ENCODE peak calls at places on chromosome 5, in ten cellular contexts. T is SK-N-SH, K is IMR-90, M is H1, C is H9, P is endothelial cell of umbilical vein, S is HCT116, L is keratinocyte, D is colonic mucosa, F is fibroblast of lung. R is an unnamed sample.
A peak's percentile ranks its signal among the peaks of the same experiment; 100 is the strongest.

GRCh38 chr5:180072256-180072548 is 643 bp upstream of the RNF130 start:
- DNase-seq in L (no peak), P (no peak), F (no peak), S (no peak), K (no peak), C (no peak), T (no peak), M (no peak), D (no peak), R (no peak)

GRCh38 chr5:60295423-60295822 is 401.9 kb upstream of the PDE4D start:
- DNase-seq in C (peak; percentile 53), D (no peak), L (no peak), F (peak; percentile 19), K (peak; percentile 5), T (peak; percentile 20), P (peak; percentile 16), S (peak; percentile 7), M (peak; percentile 50), R (peak; percentile 79)

GRCh38 chr5:98962587-98962986 is 33.8 kb upstream of the CHD1 start:
- DNase-seq in K (no peak), D (no peak), M (no peak), P (no peak), F (no peak), L (no peak), S (no peak), T (no peak), C (no peak), R (no peak)

GRCh38 chr5:153678617-153679329 is 188.3 kb downstream of the GRIA1 start:
- DNase-seq in C (no peak), M (no peak), L (no peak), D (no peak), S (no peak), P (peak; percentile 37), F (no peak), T (no peak), K (no peak), R (no peak)

GRCh38 chr5:174535691-174536090 is 188.7 kb upstream of the MSX2 start:
- DNase-seq in K (peak; percentile 45), F (peak; percentile 46), C (no peak), M (no peak), S (peak; percentile 74), D (no peak), P (no peak), L (no peak), T (no peak), R (peak; percentile 67)

GRCh38 chr5:132060501-132061161 is at the start of gene IL3:
- DNase-seq in S (no peak), T (peak; percentile 3), D (no peak), C (peak; percentile 23), L (no peak), K (no peak), M (peak; percentile 34), P (no peak), F (no peak), R (peak; percentile 27)

GRCh38 chr5:107980923-107981748 is 310.4 kb upstream of the EFNA5 start:
- DNase-seq in F (no peak), L (no peak), S (no peak), C (no peak), T (no peak), M (no peak), P (no peak), K (peak; percentile 63), D (no peak), R (no peak)

GRCh38 chr5:1140188-1140817 is 28.4 kb upstream of the SLC12A7 start:
- DNase-seq in S (peak; percentile 34), T (peak; percentile 87), P (peak; percentile 42), C (peak; percentile 58), M (peak; percentile 79), D (peak; percentile 91), L (no peak), F (peak; percentile 28), K (peak; percentile 31), R (peak; percentile 71)

GRCh38 chr5:17325770-17326599 is 108.6 kb downstream of the BASP1 start:
- DNase-seq in L (no peak), D (no peak), P (no peak), S (no peak), C (no peak), K (no peak), F (no peak), T (no peak), M (no peak), R (no peak)

GRCh38 chr5:78295035-78295961 is 800 bp upstream of the AP3B1 start:
- DNase-seq in P (no peak), L (no peak), F (no peak), C (peak; percentile 76), M (peak; percentile 78), D (peak; percentile 69), S (peak; percentile 41), T (peak; percentile 29), K (no peak), R (peak; percentile 89)

DNA sequence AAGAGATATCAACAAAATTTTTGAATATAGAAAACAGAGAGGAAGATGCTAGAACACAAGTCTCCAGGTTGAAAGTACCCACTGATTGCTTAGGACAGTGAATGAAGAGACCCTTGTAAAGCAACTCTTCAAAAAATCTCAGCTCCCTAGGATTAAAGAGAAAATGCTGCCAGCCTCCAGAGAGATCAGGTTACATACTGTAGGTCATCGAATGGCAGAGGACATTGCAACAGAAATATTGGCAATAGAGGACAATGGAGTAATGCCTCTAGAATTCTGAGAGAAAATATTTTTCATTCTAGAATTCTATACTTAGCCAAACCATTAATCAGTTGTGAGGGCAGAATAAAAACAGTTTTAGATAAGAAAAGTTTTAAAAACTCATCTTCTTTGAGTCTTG is 43.1 kb upstream of the ELL2 start:
- DNase-seq in C (no peak), S (no peak), D (no peak), L (no peak), F (peak; percentile 20), P (no peak), T (no peak), K (no peak), M (no peak), R (no peak)
- H3K9ac ChIP-seq in C (no peak overlapping the region), S (no peak overlapping the region), D (no peak overlapping the region), L (no peak overlapping the region), F (no peak overlapping the region), P (no peak overlapping the region), T (no peak overlapping the region), K (no peak overlapping the region), M (no peak overlapping the region), R (no peak overlapping the region)

DNA sequence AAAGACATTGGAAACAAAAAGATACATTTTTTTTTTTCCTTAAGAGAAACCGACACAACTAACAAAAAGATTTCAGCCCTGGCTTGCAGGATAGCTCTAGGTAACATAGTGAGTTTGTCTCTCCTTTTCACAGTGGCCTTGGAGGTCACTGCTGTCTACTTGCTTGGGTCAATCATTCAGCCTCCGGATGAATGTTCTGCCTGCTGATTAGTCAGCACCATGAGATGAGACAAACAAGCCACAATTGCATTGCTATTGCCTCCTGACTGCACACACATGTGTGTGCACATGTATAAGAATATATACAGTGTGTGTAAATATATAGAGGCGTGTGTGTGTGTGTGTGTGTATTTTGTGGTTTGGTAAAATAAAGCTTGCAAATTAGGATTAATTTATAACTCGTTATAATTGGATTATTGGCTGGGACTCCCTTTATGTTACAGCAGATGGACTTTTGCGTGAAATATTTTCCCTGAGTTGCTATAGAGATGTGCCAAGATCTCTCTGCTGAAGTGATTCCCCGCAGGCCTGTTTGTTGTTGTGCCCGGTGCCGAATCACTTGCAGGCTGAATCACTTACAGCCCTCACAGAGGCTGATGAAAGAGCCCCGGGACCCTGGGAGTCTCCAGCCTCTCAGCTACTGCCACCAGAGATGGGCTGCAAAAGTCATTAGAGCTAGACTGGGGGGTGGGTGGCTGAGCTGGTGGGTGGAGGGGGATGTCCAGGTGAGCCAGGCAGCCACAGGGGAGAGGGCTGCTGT is 161.2 kb downstream of the FGF18 start:
- DNase-seq in K (peak; percentile 52), T (no peak), F (peak; percentile 78), M (no peak), S (no peak), D (no peak), P (no peak), C (no peak), L (no peak), R (no peak)
- TF ChIP-seq CTCF in K (no peak), T (no peak), F (no peak), M (no peak), S (no peak), D (no peak), P (no peak), C (no peak), L (no peak), R (no peak)

GRCh38 chr5:177440211-177440989 is 6.2 kb upstream of the PRR7 start:
- DNase-seq in C (peak; percentile 62), M (no peak), P (no peak), S (no peak), D (no peak), L (no peak), T (no peak), K (no peak), F (no peak), R (no peak)

GRCh38 chr5:177440990-177441780 is 5.4 kb upstream of the PRR7 start:
- DNase-seq in F (no peak), P (no peak), S (no peak), M (no peak), T (no peak), C (no peak), L (no peak), K (no peak), D (no peak), R (no peak)

GRCh38 chr5:177444106-177445051 is 2.2 kb upstream of the PRR7 start:
- DNase-seq in L (no peak), T (no peak), C (no peak), P (no peak), D (no peak), S (no peak), F (no peak), K (no peak), M (no peak), R (no peak)

GRCh38 chr5:177443144-177443983 is 3.2 kb upstream of the PRR7 start:
- DNase-seq in L (no peak), M (no peak), S (no peak), C (no peak), P (no peak), T (no peak), K (no peak), D (no peak), F (no peak), R (no peak)

DNA sequence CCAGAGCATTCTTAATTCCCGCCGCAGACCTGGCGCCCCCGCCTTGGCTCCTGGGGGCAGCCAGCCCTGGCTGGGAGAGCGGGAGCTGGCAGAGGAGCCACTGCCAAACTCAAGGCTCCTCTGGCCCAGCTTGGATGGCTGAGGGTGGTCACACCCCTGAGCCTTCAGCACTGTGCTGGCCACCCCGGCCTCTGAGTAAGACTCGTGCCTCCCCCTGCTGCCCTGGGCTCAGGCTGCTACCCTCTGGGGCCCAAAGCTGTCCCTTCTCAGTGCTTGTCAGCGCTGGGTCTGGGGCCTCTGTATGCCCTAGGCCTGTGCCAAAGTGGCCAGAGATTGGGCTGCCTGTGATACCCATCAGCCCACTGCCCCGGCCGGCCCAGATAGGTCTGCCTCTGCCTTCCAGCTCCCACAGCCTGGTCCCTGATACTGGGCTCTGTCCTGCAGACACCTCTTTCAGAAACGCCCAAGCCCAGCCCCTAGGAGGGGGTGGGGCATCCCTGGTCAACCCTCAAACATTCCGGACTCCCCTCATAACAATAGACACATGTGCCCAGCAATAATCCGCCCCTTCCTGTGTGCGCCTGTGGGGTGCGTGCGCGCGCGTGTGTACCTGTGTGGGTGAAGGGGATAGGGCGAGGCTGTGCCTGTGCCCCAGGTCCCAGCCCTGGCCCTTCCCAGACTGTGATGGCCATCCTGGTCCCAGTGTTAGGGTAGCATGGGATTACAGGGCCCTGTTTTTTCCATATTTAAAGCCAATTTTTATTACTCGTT is 4.4 kb upstream of the PRR7 start:
- DNase-seq in C (no peak), T (no peak), F (no peak), K (no peak), L (no peak), D (no peak), P (no peak), M (no peak), S (no peak), R (no peak)
- H3K9ac ChIP-seq in C (no peak overlapping the region), T (no peak overlapping the region), F (no peak overlapping the region), K (no peak overlapping the region), L (peak overlapping the region; percentile 3), D (no peak overlapping the region), P (no peak overlapping the region), M (no peak overlapping the region), S (no peak overlapping the region), R (no peak overlapping the region)

GRCh38 chr5:140806834-140807775 is at the start of gene PCDHA4:
- DNase-seq in D (peak; percentile 41), T (peak; percentile 65), F (no peak), M (peak; percentile 94), L (no peak), K (no peak), S (no peak), P (peak; percentile 12), C (peak; percentile 84), R (peak; percentile 95)
- TF ChIP-seq CTCF in D (no peak), T (peak; percentile 63), F (peak; percentile 2), M (peak; percentile 81), L (peak; percentile 27), K (no peak), S (peak; percentile 60), P (peak; percentile 43), C (peak; percentile 74), R (peak; percentile 85)